ENCODE peak calls at places on chromosomes 1 and 21, in ten cellular contexts. Z is GM13976; O is fibroblast of lung; R is WTC11; A is NCI-H1092 treated with DMSO at 0.1 percent for 48 hours; H is PC-9; K is aorta; E is activated CD4-positive, alpha-beta T cell treated with anti-CD3 and anti-CD28 coated beads, Interleukin-2, amount 50 U/mL, for 1 hour; F is activated CD8-positive, alpha-beta T cell treated with anti-CD3 and anti-CD28 coated beads for 36 hours; N is stimulated activated CD4-positive, alpha-beta T cell treated with anti-CD3 and anti-CD28 coated beads, Interleukin-1b, Interleukin-23, amount 100 ng/mL, for 4 hours. M is an unnamed sample.

GRCh38 chr1:63903947-63904346 is 130.1 kb downstream of the ROR1 start:
- DNase-seq in N (no peak), K (no peak), H (no peak), F (no peak), R (no peak), A (no peak), O (no peak), E (no peak), Z (no peak), M (no peak)

GRCh38 chr1:24151175-24151533 is 8.2 kb upstream of the IL22RA1 start:
- DNase-seq in A (no peak), N (no peak), F (peak), O (no peak), R (peak), H (peak), E (no peak), Z (no peak), K (no peak), M (no peak)

GRCh38 chr1:233675893-233676292 is 62.0 kb downstream of the KCNK1 start:
- DNase-seq in R (no peak), H (no peak), F (no peak), Z (no peak), N (no peak), E (no peak), O (no peak), A (no peak), K (no peak), M (no peak)

GRCh38 chr21:35563885-35564451 is 496.4 kb downstream of the SETD4 start:
- DNase-seq in K (peak), N (no peak), H (no peak), E (no peak), F (no peak), Z (no peak), R (no peak), A (peak), O (peak), M (no peak)

GRCh38 chr1:235984041-235984820 is 80.7 kb downstream of the NID1 start:
- DNase-seq in Z (no peak), R (no peak), H (no peak), O (peak), N (no peak), F (no peak), E (no peak), A (no peak), K (no peak), M (peak)

GRCh38 chr1:155607708-155608107 is 2.3 kb upstream of the MSTO1 start:
- DNase-seq in Z (no peak), H (no peak), F (peak), N (no peak), K (no peak), A (no peak), O (no peak), E (no peak), R (no peak), M (no peak)

GRCh38 chr1:245693941-245694340 is 539.2 kb downstream of the KIF26B start:
- DNase-seq in E (no peak), Z (no peak), R (no peak), O (no peak), H (no peak), A (no peak), N (no peak), K (no peak), F (no peak), M (no peak)

GRCh38 chr1:240192851-240193250 is 101.2 kb downstream of the FMN2 start:
- DNase-seq in F (no peak), A (no peak), H (no peak), N (no peak), K (no peak), Z (no peak), E (no peak), O (no peak), R (no peak), M (no peak)

GRCh38 chr21:41641821-41642368 is 125.0 kb downstream of the RIPK4 start:
- DNase-seq in O (peak), A (no peak), N (no peak), R (no peak), H (peak), F (no peak), Z (no peak), E (no peak), K (peak), M (peak)

GRCh38 chr1:155323729-155324040 is 3.0 kb downstream of the RUSC1 start:
- DNase-seq in K (peak), O (peak), R (peak), Z (peak), N (peak), F (peak), H (peak), A (peak), E (peak), M (peak)

GRCh38 chr1:68230901-68231626 is 1.3 kb downstream of the WLS start:
- DNase-seq in Z (peak), K (peak), E (no peak), R (peak), O (no peak), H (peak), N (no peak), A (no peak), F (no peak), M (peak)

GRCh38 chr1:28512058-28512611 is 6.3 kb downstream of the RCC1 start:
- DNase-seq in A (no peak), H (no peak), E (no peak), N (no peak), F (peak), Z (no peak), R (no peak), K (peak), O (no peak), M (peak)

GRCh38 chr21:41465176-41465781 is 39.2 kb downstream of the MX1 start:
- DNase-seq in E (no peak), K (no peak), O (no peak), N (no peak), A (no peak), R (no peak), H (no peak), Z (no peak), F (no peak), M (no peak)

GRCh38 chr1:229199261-229199850 is 71.6 kb upstream of the RAB4A start:
- DNase-seq in H (peak), A (no peak), R (no peak), E (no peak), Z (no peak), K (no peak), F (no peak), N (no peak), O (no peak), M (no peak)

GRCh38 chr1:214709241-214709640 is 106.2 kb downstream of the CENPF start:
- DNase-seq in N (no peak), E (no peak), R (no peak), A (no peak), H (no peak), O (no peak), K (no peak), F (no peak), Z (no peak), M (no peak)

GRCh38 chr1:41621791-41622190 is 137.3 kb upstream of the EDN2 start:
- DNase-seq in R (no peak), F (no peak), H (no peak), E (no peak), Z (no peak), O (no peak), K (no peak), A (no peak), N (no peak), M (no peak)

GRCh38 chr1:184014271-184014670 is 23.3 kb downstream of the COLGALT2 start:
- DNase-seq in H (no peak), E (no peak), O (no peak), K (no peak), A (no peak), N (no peak), F (no peak), Z (no peak), R (no peak), M (no peak)

GRCh38 chr1:207321790-207322530 is 482 bp downstream of the CD55 start:
- DNase-seq in H (no peak), F (peak), O (peak), Z (peak), K (no peak), N (no peak), R (no peak), A (no peak), E (no peak), M (peak)

GRCh38 chr1:76269175-76269574 is 194.6 kb downstream of the ST6GALNAC3 start:
- DNase-seq in E (no peak), O (peak), A (no peak), R (no peak), N (no peak), H (no peak), F (peak), Z (no peak), K (no peak), M (peak)

GRCh38 chr1:228378453-228379164 is 28.0 kb downstream of the TRIM11 start:
- DNase-seq in K (peak), A (peak), E (peak), N (peak), Z (peak), O (peak), F (peak), H (peak), R (peak), M (no peak)

GRCh38 chr1:103170608-103171007 is 62.3 kb upstream of the COL11A1 start:
- DNase-seq in O (no peak), R (no peak), K (no peak), A (no peak), F (no peak), H (no peak), N (no peak), Z (no peak), E (no peak), M (no peak)

GRCh38 chr1:7505871-7506676 is 265.0 kb upstream of the VAMP3 start:
- DNase-seq in K (no peak), F (no peak), A (no peak), Z (no peak), H (no peak), N (no peak), E (no peak), O (no peak), R (no peak), M (no peak)

GRCh38 chr1:52403566-52404115 is 582 bp downstream of the ORC1 start:
- DNase-seq in E (peak), Z (peak), K (no peak), N (peak), H (no peak), F (peak), A (no peak), O (peak), R (peak), M (peak)

GRCh38 chr1:212178830-212179370 is 106.3 kb upstream of the PPP2R5A start:
- DNase-seq in H (no peak), R (no peak), A (no peak), Z (no peak), E (no peak), O (no peak), N (no peak), F (no peak), K (no peak), M (no peak)

GRCh38 chr1:96206451-96206850 is 515.1 kb upstream of the PTBP2 start:
- DNase-seq in H (no peak), A (no peak), F (no peak), E (no peak), K (no peak), Z (no peak), R (no peak), O (no peak), N (no peak), M (no peak)

GRCh38 chr1:219926363-219926998 is 1.9 kb downstream of the SLC30A10 start:
- DNase-seq in Z (no peak), N (no peak), O (no peak), E (no peak), A (no peak), R (no peak), F (no peak), K (no peak), H (no peak), M (no peak)

M was measured in HT1080.